ENCODE peak calls at places on chromosomes 13 and 19, in eight cellular contexts. One of them, this sample, is unnamed. For H3K4me1 and H3K36me3, the result is how much of the 10 kb centered on the place peaks cover.

GRCh38 chr13:74870865-74871264 is 611.1 kb downstream of the TBC1D4 start:
- DNase-seq in CD4-positive, alpha-beta memory T cell: no peak
- DNase-seq in IMR-90: no peak
- DNase-seq in PC-3: peak
- DNase-seq in Peyer's patch: no peak
- DNase-seq in heart left ventricle: no peak
- DNase-seq in fibroblast of lung: peak
- DNase-seq in neural progenitor cell: no peak
- DNase-seq in this sample: no peak

GRCh38 chr19:45569619-45570421 is 14.8 kb downstream of the OPA3 start:
- DNase-seq in CD4-positive, alpha-beta memory T cell: peak
- DNase-seq in IMR-90: no peak
- DNase-seq in PC-3: peak
- DNase-seq in Peyer's patch: peak
- DNase-seq in heart left ventricle: peak
- DNase-seq in fibroblast of lung: peak
- DNase-seq in neural progenitor cell: peak
- DNase-seq in this sample: peak

GRCh38 chr19:40241809-40242384 is 15.4 kb upstream of the CCNP start:
- DNase-seq in CD4-positive, alpha-beta memory T cell: no peak
- DNase-seq in IMR-90: no peak
- DNase-seq in PC-3: no peak
- DNase-seq in Peyer's patch: no peak
- DNase-seq in heart left ventricle: peak
- DNase-seq in fibroblast of lung: peak
- DNase-seq in neural progenitor cell: no peak
- DNase-seq in this sample: no peak

GRCh38 chr13:44425041-44425814 is 51.6 kb downstream of the SERP2 start:
- DNase-seq in CD4-positive, alpha-beta memory T cell: no peak
- DNase-seq in IMR-90: no peak
- DNase-seq in PC-3: no peak
- DNase-seq in Peyer's patch: no peak
- DNase-seq in heart left ventricle: no peak
- DNase-seq in fibroblast of lung: no peak
- DNase-seq in neural progenitor cell: no peak
- DNase-seq in this sample: no peak

GRCh38 chr13:107765724-107766436 is 449.5 kb downstream of the LIG4 start:
- DNase-seq in CD4-positive, alpha-beta memory T cell: no peak
- DNase-seq in IMR-90: peak
- DNase-seq in PC-3: peak
- DNase-seq in Peyer's patch: no peak
- DNase-seq in heart left ventricle: no peak
- DNase-seq in fibroblast of lung: peak
- DNase-seq in neural progenitor cell: no peak
- DNase-seq in this sample: no peak

GRCh38 chr13:39052944-39053343 is 14.7 kb downstream of the NHLRC3 start:
- DNase-seq in CD4-positive, alpha-beta memory T cell: no peak
- DNase-seq in IMR-90: no peak
- DNase-seq in PC-3: no peak
- DNase-seq in Peyer's patch: no peak
- DNase-seq in heart left ventricle: no peak
- DNase-seq in fibroblast of lung: no peak
- DNase-seq in neural progenitor cell: no peak
- DNase-seq in this sample: no peak

GRCh38 chr19:34926685-34927375 is at the start of gene ZNF30:
- DNase-seq in CD4-positive, alpha-beta memory T cell: peak
- DNase-seq in IMR-90: peak
- DNase-seq in PC-3: peak
- DNase-seq in Peyer's patch: peak
- DNase-seq in heart left ventricle: peak
- DNase-seq in fibroblast of lung: peak
- DNase-seq in neural progenitor cell: peak
- DNase-seq in this sample: peak

GRCh38 chr13:113404723-113405471 is 41.0 kb upstream of the GRTP1 start:
- DNase-seq in CD4-positive, alpha-beta memory T cell: no peak
- DNase-seq in IMR-90: no peak
- DNase-seq in PC-3: no peak
- DNase-seq in Peyer's patch: peak
- DNase-seq in heart left ventricle: no peak
- DNase-seq in fibroblast of lung: no peak
- DNase-seq in neural progenitor cell: no peak
- DNase-seq in this sample: no peak

GRCh38 chr13:104318121-104318520 is 1251.9 kb upstream of the SLC10A2 start:
- DNase-seq in CD4-positive, alpha-beta memory T cell: no peak
- DNase-seq in IMR-90: peak
- DNase-seq in PC-3: peak
- DNase-seq in Peyer's patch: no peak
- DNase-seq in heart left ventricle: no peak
- DNase-seq in fibroblast of lung: peak
- DNase-seq in neural progenitor cell: peak
- DNase-seq in this sample: no peak

GRCh38 chr19:10501971-10502523 is 1.1 kb downstream of the KEAP1 start:
- DNase-seq in CD4-positive, alpha-beta memory T cell: no peak
- DNase-seq in IMR-90: peak
- DNase-seq in PC-3: peak
- DNase-seq in Peyer's patch: peak
- DNase-seq in heart left ventricle: peak
- DNase-seq in fibroblast of lung: peak
- DNase-seq in neural progenitor cell: peak
- DNase-seq in this sample: peak

GRCh38 chr13:75896271-75896670 is 260.1 kb downstream of the LMO7 start:
- DNase-seq in CD4-positive, alpha-beta memory T cell: no peak
- DNase-seq in IMR-90: peak
- DNase-seq in PC-3: peak
- DNase-seq in Peyer's patch: no peak
- DNase-seq in heart left ventricle: no peak
- DNase-seq in fibroblast of lung: peak
- DNase-seq in neural progenitor cell: no peak
- DNase-seq in this sample: no peak

GRCh38 chr13:95343944-95344343 is 42.7 kb upstream of the ABCC4 start:
- DNase-seq in CD4-positive, alpha-beta memory T cell: no peak
- DNase-seq in IMR-90: no peak
- DNase-seq in PC-3: no peak
- DNase-seq in Peyer's patch: no peak
- DNase-seq in heart left ventricle: no peak
- DNase-seq in fibroblast of lung: no peak
- DNase-seq in neural progenitor cell: no peak
- DNase-seq in this sample: no peak

GRCh38 chr19:51031220-51031879 is 3.5 kb downstream of the KLK12 start:
- DNase-seq in CD4-positive, alpha-beta memory T cell: no peak
- DNase-seq in IMR-90: no peak
- DNase-seq in PC-3: no peak
- DNase-seq in Peyer's patch: no peak
- DNase-seq in heart left ventricle: no peak
- DNase-seq in fibroblast of lung: no peak
- DNase-seq in neural progenitor cell: no peak
- DNase-seq in this sample: no peak

GRCh38 chr13:40146586-40147240 is 491.3 kb downstream of the COG6 start:
- DNase-seq in CD4-positive, alpha-beta memory T cell: peak
- DNase-seq in IMR-90: no peak
- DNase-seq in PC-3: no peak
- DNase-seq in Peyer's patch: no peak
- DNase-seq in heart left ventricle: no peak
- DNase-seq in fibroblast of lung: no peak
- DNase-seq in neural progenitor cell: no peak
- DNase-seq in this sample: no peak

GRCh38 chr19:58367698-58368454 is 5.3 kb upstream of the ZNF497 start:
- DNase-seq in CD4-positive, alpha-beta memory T cell: no peak
- DNase-seq in IMR-90: no peak
- DNase-seq in PC-3: no peak
- DNase-seq in Peyer's patch: no peak
- DNase-seq in heart left ventricle: no peak
- DNase-seq in fibroblast of lung: no peak
- DNase-seq in neural progenitor cell: no peak
- DNase-seq in this sample: no peak

GRCh38 chr13:114089751-114090400 is 42.5 kb downstream of the RASA3 start:
- DNase-seq in CD4-positive, alpha-beta memory T cell: no peak
- DNase-seq in IMR-90: no peak
- DNase-seq in PC-3: no peak
- DNase-seq in Peyer's patch: peak
- DNase-seq in heart left ventricle: no peak
- DNase-seq in fibroblast of lung: no peak
- DNase-seq in neural progenitor cell: no peak
- DNase-seq in this sample: no peak

GRCh38 chr19:15424692-15425272 is 6.0 kb upstream of the AKAP8L start:
- DNase-seq in CD4-positive, alpha-beta memory T cell: no peak
- DNase-seq in IMR-90: no peak
- DNase-seq in PC-3: no peak
- DNase-seq in Peyer's patch: peak
- DNase-seq in heart left ventricle: peak
- DNase-seq in fibroblast of lung: no peak
- DNase-seq in neural progenitor cell: no peak
- DNase-seq in this sample: no peak

GRCh38 chr13:74246398-74246975 is 112.3 kb upstream of the KLF12 start:
- DNase-seq in CD4-positive, alpha-beta memory T cell: no peak
- DNase-seq in IMR-90: peak
- DNase-seq in PC-3: no peak
- DNase-seq in Peyer's patch: no peak
- DNase-seq in heart left ventricle: peak
- DNase-seq in fibroblast of lung: peak
- DNase-seq in neural progenitor cell: no peak
- DNase-seq in this sample: no peak

GRCh38 chr19:35759697-35760096 is 1.7 kb downstream of the PROSER3 start:
- DNase-seq in CD4-positive, alpha-beta memory T cell: no peak
- DNase-seq in IMR-90: no peak
- DNase-seq in PC-3: no peak
- DNase-seq in Peyer's patch: no peak
- DNase-seq in heart left ventricle: no peak
- DNase-seq in fibroblast of lung: no peak
- DNase-seq in neural progenitor cell: no peak
- DNase-seq in this sample: no peak

DNA sequence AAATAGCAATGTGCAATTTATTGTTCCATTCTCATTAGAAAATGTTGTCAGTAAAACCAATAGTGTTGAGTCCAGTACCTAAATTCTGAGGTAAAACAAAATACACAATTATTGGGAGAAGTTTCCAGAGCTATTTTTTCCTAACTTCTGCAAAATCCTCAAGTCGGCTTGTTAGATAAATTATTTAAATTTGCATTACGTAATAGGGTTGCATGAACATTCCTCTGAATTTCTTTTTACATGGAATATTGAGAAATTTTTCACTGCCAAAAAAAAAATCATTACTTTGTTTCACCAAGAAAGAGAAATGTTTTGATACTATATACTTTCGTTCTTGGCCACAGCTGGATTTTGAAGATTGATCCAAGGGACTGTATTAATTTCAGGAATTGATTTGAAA is 1.5 kb downstream of the ZNF507 start:
- DNase-seq in CD4-positive, alpha-beta memory T cell: no peak
- DNase-seq in IMR-90: no peak
- DNase-seq in PC-3: no peak
- DNase-seq in Peyer's patch: no peak
- DNase-seq in heart left ventricle: no peak
- DNase-seq in fibroblast of lung: no peak
- DNase-seq in neural progenitor cell: no peak
- DNase-seq in this sample: no peak
- H3K4me1 ChIP-seq in CD4-positive, alpha-beta memory T cell: half or more
- H3K4me1 ChIP-seq in IMR-90: under half
- H3K4me1 ChIP-seq in PC-3: half or more
- H3K4me1 ChIP-seq in Peyer's patch: under half
- H3K4me1 ChIP-seq in heart left ventricle: under half
- H3K4me1 ChIP-seq in fibroblast of lung: under half
- H3K4me1 ChIP-seq in neural progenitor cell: under half
- H3K4me1 ChIP-seq in this sample: under half

DNA sequence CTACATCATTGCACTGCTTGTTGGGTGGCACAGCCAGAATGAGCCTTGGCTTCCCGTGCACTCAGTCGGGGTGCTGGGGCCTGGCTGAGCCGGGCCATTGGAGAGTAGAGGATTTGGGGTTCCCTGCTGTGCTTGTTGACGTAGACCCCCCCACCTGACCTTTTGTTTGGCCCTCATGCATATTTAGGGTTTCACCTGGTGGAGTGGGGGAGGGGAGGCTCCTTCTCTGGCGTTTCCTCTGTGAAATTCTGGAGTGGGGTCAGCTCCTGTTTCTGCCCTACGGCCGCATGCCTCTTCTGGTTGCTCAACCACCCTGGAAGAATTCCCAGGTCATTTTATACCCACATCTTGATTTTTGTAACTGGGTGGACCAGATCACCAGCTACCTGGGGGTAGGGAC is 82.8 kb downstream of the SIPA1L3 start:
- DNase-seq in CD4-positive, alpha-beta memory T cell: no peak
- DNase-seq in IMR-90: no peak
- DNase-seq in PC-3: peak
- DNase-seq in Peyer's patch: no peak
- DNase-seq in heart left ventricle: no peak
- DNase-seq in fibroblast of lung: no peak
- DNase-seq in neural progenitor cell: peak
- DNase-seq in this sample: no peak
- H3K4me3 ChIP-seq in CD4-positive, alpha-beta memory T cell: no peak
- H3K4me3 ChIP-seq in IMR-90: no peak
- H3K4me3 ChIP-seq in PC-3: no peak
- H3K4me3 ChIP-seq in Peyer's patch: no peak
- H3K4me3 ChIP-seq in heart left ventricle: no peak
- H3K4me3 ChIP-seq in fibroblast of lung: no peak
- H3K4me3 ChIP-seq in neural progenitor cell: no peak
- H3K4me3 ChIP-seq in this sample: no peak

DNA sequence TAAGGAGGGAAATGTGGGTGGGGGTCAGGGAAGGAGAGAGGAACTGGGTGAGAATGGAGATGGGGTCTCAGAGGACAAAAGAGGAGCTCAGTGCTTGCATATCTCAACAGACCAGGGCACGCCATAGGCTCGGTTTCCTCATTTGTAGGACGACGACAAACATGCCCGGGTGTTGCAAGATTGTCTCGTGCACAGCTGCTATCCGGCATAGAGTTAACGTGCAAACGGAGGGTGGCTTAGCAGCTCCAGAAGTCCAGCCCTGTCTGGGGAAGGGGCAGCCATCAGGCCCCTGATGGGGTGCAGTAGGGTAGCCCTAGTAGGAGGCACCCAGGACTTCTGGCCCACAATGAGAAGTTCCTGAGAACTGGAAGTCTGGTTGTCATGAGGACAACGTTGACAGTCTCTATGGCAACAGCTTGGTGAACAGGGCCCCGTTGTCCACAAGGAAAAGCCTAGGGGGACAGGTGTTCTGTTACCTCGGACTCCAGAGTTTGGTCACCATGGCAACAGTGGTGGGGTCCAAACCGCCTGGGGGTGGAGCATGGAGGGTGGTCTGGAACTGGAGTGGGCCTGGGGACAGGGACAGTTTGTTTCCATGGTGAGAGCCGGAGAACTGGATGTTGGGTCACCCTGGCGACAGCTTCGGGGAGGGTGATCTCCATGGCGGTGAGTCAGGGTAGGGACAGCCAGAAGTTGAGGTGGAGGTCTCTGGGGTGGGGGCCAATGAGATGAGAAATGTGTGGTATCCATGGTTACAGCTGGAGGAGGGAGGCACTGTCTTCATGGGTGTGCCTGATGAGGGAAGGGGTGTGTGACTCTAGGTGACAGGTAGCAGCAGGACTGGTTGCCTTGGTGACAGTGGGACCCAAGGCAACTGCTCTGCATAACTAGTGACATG is 16.8 kb downstream of the TM6SF2 start:
- DNase-seq in CD4-positive, alpha-beta memory T cell: no peak
- DNase-seq in IMR-90: no peak
- DNase-seq in PC-3: no peak
- DNase-seq in Peyer's patch: no peak
- DNase-seq in heart left ventricle: no peak
- DNase-seq in fibroblast of lung: no peak
- DNase-seq in neural progenitor cell: peak
- DNase-seq in this sample: peak
- H3K36me3 ChIP-seq in CD4-positive, alpha-beta memory T cell: under half
- H3K36me3 ChIP-seq in IMR-90: under half
- H3K36me3 ChIP-seq in PC-3: under half
- H3K36me3 ChIP-seq in Peyer's patch: under half
- H3K36me3 ChIP-seq in heart left ventricle: under half
- H3K36me3 ChIP-seq in fibroblast of lung: under half
- H3K36me3 ChIP-seq in neural progenitor cell: under half
- H3K36me3 ChIP-seq in this sample: under half

GRCh38 chr19:3515891-3516422 is 9.8 kb downstream of the FZR1 start:
- DNase-seq in CD4-positive, alpha-beta memory T cell: no peak
- DNase-seq in IMR-90: peak
- DNase-seq in PC-3: no peak
- DNase-seq in Peyer's patch: no peak
- DNase-seq in heart left ventricle: no peak
- DNase-seq in fibroblast of lung: peak
- DNase-seq in neural progenitor cell: no peak
- DNase-seq in this sample: no peak
- H3K4me1 ChIP-seq in CD4-positive, alpha-beta memory T cell: under half
- H3K4me1 ChIP-seq in IMR-90: under half
- H3K4me1 ChIP-seq in PC-3: under half
- H3K4me1 ChIP-seq in Peyer's patch: under half
- H3K4me1 ChIP-seq in heart left ventricle: under half
- H3K4me1 ChIP-seq in fibroblast of lung: under half
- H3K4me1 ChIP-seq in neural progenitor cell: under half
- H3K4me1 ChIP-seq in this sample: under half